ENCODE peak calls at places on chromosomes 7 and 10, in seven cellular contexts. F is stimulated activated naive CD4-positive, alpha-beta T cell; C is EL; R is activated CD8-positive, alpha-beta memory T cell treated with anti-CD3 and anti-CD28 coated beads, Interleukin-2, amount 10 ng/mL, durations not matched to agents 7 days and 5 days; H is Right ventricle myocardium inferior; G is progenitor cell of endocrine pancreas; E is stimulated activated CD8-positive, alpha-beta memory T cell treated with anti-CD3 and anti-CD28 coated beads, Interleukin-7, amount 100 ng/mL, for 1 hour. Q is an unnamed sample.

GRCh38 chr7:150476819-150477631 is 26.6 kb downstream of the GIMAP8 start:
- DNase-seq in F (no peak), H (no peak), C (no peak), E (no peak), R (no peak), G (no peak), Q (no peak)

GRCh38 chr7:121278120-121279021 is 50.4 kb upstream of the WNT16 start:
- DNase-seq in C (peak), F (no peak), E (no peak), H (no peak), G (no peak), R (no peak), Q (no peak)

GRCh38 chr7:102205915-102206314 is 80.8 kb upstream of the SH2B2 start:
- DNase-seq in C (no peak), G (no peak), F (no peak), R (no peak), H (no peak), E (no peak), Q (no peak)

GRCh38 chr7:76060842-76061241 is 12.9 kb downstream of the MDH2 start:
- DNase-seq in E (no peak), C (no peak), F (no peak), G (no peak), R (no peak), H (peak), Q (peak)

GRCh38 chr7:772861-773621 is 46.0 kb upstream of the PRKAR1B start:
- DNase-seq in E (no peak), C (no peak), G (no peak), R (no peak), H (no peak), F (no peak), Q (no peak)

GRCh38 chr7:85167636-85168035 is 19.2 kb downstream of the SEMA3D start:
- DNase-seq in E (no peak), C (no peak), R (no peak), F (no peak), G (no peak), H (no peak), Q (no peak)

GRCh38 chr7:3429981-3430380 is 128.9 kb downstream of the SDK1 start:
- DNase-seq in F (no peak), H (no peak), E (no peak), G (no peak), R (no peak), C (no peak), Q (no peak)

GRCh38 chr7:151000886-151001495 is 10.2 kb downstream of the NOS3 start:
- DNase-seq in G (no peak), H (no peak), F (no peak), C (no peak), E (no peak), R (no peak), Q (no peak)

GRCh38 chr10:95389982-95390381 is 99.2 kb upstream of the PDLIM1 start:
- DNase-seq in E (no peak), H (no peak), G (no peak), F (no peak), R (no peak), C (no peak), Q (no peak)

GRCh38 chr7:148503900-148504487 is 86.6 kb upstream of the C7orf33 start:
- DNase-seq in H (no peak), E (no peak), R (no peak), F (no peak), G (no peak), C (peak), Q (no peak)

GRCh38 chr7:37504791-37505190 is 56.1 kb upstream of the ELMO1 start:
- DNase-seq in G (no peak), R (no peak), C (no peak), H (no peak), E (no peak), F (no peak), Q (no peak)

GRCh38 chr10:71666607-71667373 is 52.8 kb downstream of the C10orf105 start:
- DNase-seq in E (no peak), R (no peak), F (no peak), G (peak), H (no peak), C (no peak), Q (no peak)

GRCh38 chr10:26242752-26243151 is 26.2 kb downstream of the GAD2 start:
- DNase-seq in E (no peak), R (no peak), G (no peak), C (no peak), H (no peak), F (no peak), Q (no peak)

GRCh38 chr10:75137533-75138438 is 26.3 kb downstream of the SAMD8 start:
- DNase-seq in G (no peak), R (peak), H (no peak), E (no peak), F (no peak), C (peak), Q (no peak)

GRCh38 chr7:128020161-128020560 is 11.1 kb downstream of the LRRC4 start:
- DNase-seq in R (no peak), E (no peak), H (no peak), F (no peak), C (no peak), G (no peak), Q (no peak)

GRCh38 chr7:141074162-141074989 is 512 bp downstream of the TMEM178B start:
- DNase-seq in G (peak), H (no peak), E (no peak), C (peak), R (no peak), F (no peak), Q (peak)

GRCh38 chr7:142776206-142776844 is 5.6 kb downstream of the PRSS2 start:
- DNase-seq in E (no peak), F (no peak), C (peak), H (no peak), G (no peak), R (no peak), Q (no peak)

GRCh38 chr7:46933596-46933995 is 648.3 kb downstream of the TNS3 start:
- DNase-seq in C (peak), R (no peak), E (no peak), F (no peak), G (no peak), H (no peak), Q (no peak)

GRCh38 chr7:42144253-42145002 is 92.6 kb downstream of the GLI3 start:
- DNase-seq in C (no peak), G (no peak), H (no peak), F (no peak), R (no peak), E (no peak), Q (no peak)

GRCh38 chr10:131274883-131275282 is 36.6 kb downstream of the TCERG1L start:
- DNase-seq in G (no peak), F (no peak), C (no peak), R (no peak), E (no peak), H (no peak), Q (no peak)

GRCh38 chr7:90797596-90797995 is 201.5 kb downstream of the CDK14 start:
- DNase-seq in E (no peak), F (no peak), G (no peak), H (no peak), R (no peak), C (no peak), Q (no peak)

GRCh38 chr7:51644216-51644615 is 327.6 kb upstream of the COBL start:
- DNase-seq in H (no peak), F (no peak), E (no peak), G (no peak), C (no peak), R (no peak), Q (no peak)

GRCh38 chr10:97932932-97933530 is 83.4 kb downstream of the GOLGA7B start:
- DNase-seq in H (no peak), C (no peak), R (no peak), E (no peak), F (no peak), G (no peak), Q (no peak)

GRCh38 chr7:20141666-20142065 is 75.5 kb downstream of the MACC1 start:
- DNase-seq in E (no peak), G (no peak), R (no peak), H (no peak), F (no peak), C (no peak), Q (no peak)

GRCh38 chr10:52597189-52597863 is 175.3 kb downstream of the MBL2 start:
- DNase-seq in R (no peak), H (no peak), C (no peak), E (no peak), G (no peak), F (no peak), Q (no peak)

GRCh38 chr7:114784756-114785155 is 137.1 kb upstream of the MDFIC start:
- DNase-seq in G (no peak), E (no peak), F (no peak), R (no peak), C (no peak), H (no peak), Q (no peak)

GRCh38 chr7:82722946-82723345 is 279.4 kb upstream of the CACNA2D1 start:
- DNase-seq in E (no peak), R (no peak), F (no peak), G (no peak), C (no peak), H (no peak), Q (no peak)

GRCh38 chr10:25142465-25142864 is 32.3 kb upstream of the GPR158 start:
- DNase-seq in H (no peak), G (no peak), F (no peak), C (no peak), E (no peak), R (no peak), Q (no peak)

Q was measured in gastrocnemius medialis.